ENCODE peak calls at places on chromosomes 7 and 10, in eight cellular contexts. N is endothelial cell, D is HCT116, E is suprapubic skin, A is neural progenitor cell, F is foreskin keratinocyte, M is GM10248, Z is gastrocnemius medialis. H is an unnamed sample.
A peak's percentile ranks its signal among the peaks of the same experiment; 100 is the strongest.

GRCh38 chr10:99461230-99461629 is 30.8 kb upstream of the GOT1 start:
- DNase-seq in N (no peak), D (no peak), E (no peak), A (no peak), F (peak; percentile 85), M (no peak), Z (no peak), H (no peak)

GRCh38 chr7:79055722-79056415 is 397.6 kb downstream of the MAGI2 start:
- DNase-seq in N (no peak), D (peak; percentile 13), E (no peak), A (no peak), F (peak; percentile 73), M (no peak), Z (no peak), H (peak; percentile 54)

GRCh38 chr7:111224354-111225231 is 133.7 kb downstream of the LRRN3 start:
- DNase-seq in N (no peak), D (no peak), E (no peak), A (no peak), F (no peak), M (no peak), Z (no peak), H (no peak)

GRCh38 chr7:5143935-5144903 is 45.8 kb upstream of the WIPI2 start:
- DNase-seq in N (no peak), D (no peak), E (no peak), A (no peak), F (no peak), M (peak; percentile 83), Z (no peak), H (no peak)

GRCh38 chr7:37480026-37480425 is 31.4 kb upstream of the ELMO1 start:
- DNase-seq in N (no peak), D (no peak), E (no peak), A (no peak), F (no peak), M (no peak), Z (no peak), H (no peak)

GRCh38 chr10:99799613-99800012 is 17.2 kb downstream of the ABCC2 start:
- DNase-seq in N (no peak), D (no peak), E (no peak), A (no peak), F (no peak), M (no peak), Z (no peak), H (no peak)

GRCh38 chr10:82574081-82574480 is 699.1 kb downstream of the NRG3 start:
- DNase-seq in N (no peak), D (no peak), E (no peak), A (no peak), F (no peak), M (no peak), Z (no peak), H (no peak)

GRCh38 chr10:74765465-74765864 is 60.9 kb upstream of the KAT6B start:
- DNase-seq in N (no peak), D (no peak), E (no peak), A (no peak), F (no peak), M (no peak), Z (no peak), H (no peak)

GRCh38 chr10:101467286-101467770 is 113.4 kb downstream of the BTRC start:
- DNase-seq in N (peak; percentile 32), D (peak; percentile 76), E (no peak), A (peak; percentile 89), F (peak; percentile 64), M (peak; percentile 67), Z (no peak), H (no peak)

GRCh38 chr10:133168617-133169031 is 8.6 kb downstream of the KNDC1 start:
- DNase-seq in N (no peak), D (no peak), E (peak; percentile 63), A (no peak), F (no peak), M (no peak), Z (no peak), H (no peak)

GRCh38 chr10:33290286-33291052 is 44.0 kb downstream of the NRP1 start:
- DNase-seq in N (no peak), D (no peak), E (no peak), A (peak; percentile 32), F (no peak), M (no peak), Z (no peak), H (no peak)

GRCh38 chr7:47877336-47877735 is 70.9 kb downstream of the PKD1L1 start:
- DNase-seq in N (no peak), D (no peak), E (no peak), A (no peak), F (no peak), M (no peak), Z (no peak), H (no peak)

GRCh38 chr10:98488669-98489430 is 42.1 kb upstream of the HPS1 start:
- DNase-seq in N (no peak), D (no peak), E (peak; percentile 84), A (no peak), F (peak; percentile 27), M (no peak), Z (peak; percentile 7), H (no peak)

GRCh38 chr7:131225619-131226101 is 102.0 kb upstream of the MKLN1 start:
- DNase-seq in N (no peak), D (no peak), E (no peak), A (no peak), F (no peak), M (peak; percentile 29), Z (no peak), H (no peak)

GRCh38 chr7:90216080-90216674 is 4.6 kb downstream of the STEAP2 start:
- DNase-seq in N (no peak), D (no peak), E (no peak), A (no peak), F (no peak), M (no peak), Z (no peak), H (no peak)
- TF ChIP-seq CTCF in N (no peak), D (no peak), E (no peak), A (no peak), F (no peak), M (no peak), Z (no peak), H (no peak)

DNA sequence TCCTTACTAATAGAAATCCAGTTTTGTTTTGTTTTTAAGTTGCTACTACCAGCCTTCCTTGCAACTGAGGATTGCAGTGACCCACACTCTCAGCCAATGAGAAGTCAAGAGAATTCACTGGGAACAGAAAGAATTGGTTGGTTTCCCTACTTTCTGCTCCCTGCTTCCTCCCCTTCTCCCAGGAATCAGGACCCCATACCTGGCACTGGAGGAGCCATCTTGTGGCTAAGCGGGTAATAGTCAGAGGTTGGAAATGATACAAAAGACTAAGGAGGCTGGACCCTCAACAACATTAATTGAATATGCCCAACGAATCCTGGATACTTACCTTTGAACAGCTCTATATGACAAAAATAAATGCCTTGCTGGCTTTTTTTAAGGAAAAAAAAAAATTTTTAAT is 6.3 kb downstream of the TMEM176A start:
- DNase-seq in N (no peak), D (no peak), E (no peak), A (no peak), F (no peak), M (no peak), Z (no peak), H (no peak)
- TF ChIP-seq CTCF in N (no peak), D (peak; percentile 32), E (no peak), A (no peak), F (no peak), M (no peak), Z (no peak), H (no peak)

GRCh38 chr10:47360419-47361040 is 12.4 kb downstream of the RBP3 start:
- DNase-seq in N (no peak), D (no peak), E (peak; percentile 53), A (no peak), F (peak; percentile 39), M (no peak), Z (no peak), H (no peak)
- TF ChIP-seq CTCF in N (no peak), D (no peak), E (no peak), A (no peak), F (peak; percentile 59), M (no peak), Z (no peak), H (no peak)

DNA sequence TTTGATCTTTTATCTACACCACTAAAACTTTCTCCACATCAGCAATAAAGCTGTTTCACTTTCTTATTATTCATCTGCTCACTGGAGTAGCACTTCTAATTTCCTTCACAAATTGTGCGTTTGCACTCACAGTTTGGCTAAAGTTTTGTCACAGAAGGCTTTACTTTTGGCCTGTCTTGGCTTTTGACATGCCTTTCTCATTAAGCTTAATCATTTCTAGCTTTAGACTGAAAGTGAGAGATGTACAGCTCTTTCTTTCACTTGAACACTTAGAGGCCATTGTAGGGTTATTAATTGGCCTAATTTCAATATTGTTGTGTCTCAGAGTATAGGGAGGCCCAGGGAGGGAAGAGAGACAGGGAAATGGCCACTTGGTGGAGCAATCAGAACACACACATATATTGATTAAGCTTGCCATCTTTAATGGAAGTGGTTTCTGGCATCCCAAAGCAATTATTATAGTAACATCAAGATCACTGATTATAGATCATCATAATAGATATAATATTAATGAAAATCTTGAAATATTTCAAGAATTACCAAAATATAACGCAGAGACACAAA is 512.5 kb downstream of the ETV1 start:
- DNase-seq in N (no peak), D (no peak), E (no peak), A (peak; percentile 3), F (no peak), M (no peak), Z (no peak), H (no peak)
- TF ChIP-seq CTCF in N (no peak), D (no peak), E (no peak), A (peak; percentile 40), F (peak; percentile 33), M (no peak), Z (no peak), H (no peak)

DNA sequence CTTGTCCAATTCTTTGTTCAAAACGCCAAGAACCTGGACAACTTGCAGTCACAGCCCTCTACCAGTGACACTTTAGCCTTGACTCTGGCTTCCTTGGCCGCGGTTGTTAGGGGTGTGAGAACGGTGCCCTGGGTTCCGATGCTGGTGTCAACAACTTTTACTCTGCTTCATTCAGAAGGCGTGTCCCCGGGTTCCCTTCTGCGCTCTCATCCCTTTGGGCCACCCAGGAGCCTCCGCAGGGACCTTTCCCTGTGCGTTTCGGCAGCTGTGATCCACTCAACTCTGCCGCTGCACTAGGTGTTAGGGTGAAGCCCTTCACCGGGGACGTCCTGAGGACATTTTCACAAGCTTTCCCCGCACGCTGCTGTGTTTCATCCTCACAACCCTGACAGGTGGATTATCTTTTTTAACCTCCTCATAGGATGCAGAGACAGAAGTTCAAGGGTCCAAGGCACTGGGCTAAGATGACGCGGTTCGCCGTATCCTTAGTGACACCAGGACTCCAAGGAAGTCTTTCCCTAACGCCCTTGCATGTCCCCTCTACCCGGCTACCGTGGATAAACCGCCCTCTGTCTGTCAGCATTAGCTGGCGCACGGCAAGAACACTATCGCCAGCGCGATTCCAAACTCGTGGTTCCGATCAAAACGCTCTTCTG is 133.5 kb upstream of the SHH start:
- DNase-seq in N (no peak), D (no peak), E (no peak), A (no peak), F (no peak), M (no peak), Z (no peak), H (no peak)
- TF ChIP-seq CTCF in N (no peak), D (no peak), E (no peak), A (no peak), F (no peak), M (no peak), Z (no peak), H (no peak)

GRCh38 chr10:67802767-67803538 is 35.0 kb downstream of the DNAJC12 start:
- DNase-seq in N (no peak), D (no peak), E (no peak), A (no peak), F (no peak), M (no peak), Z (no peak), H (no peak)
- TF ChIP-seq CTCF in N (no peak), D (no peak), E (no peak), A (no peak), F (no peak), M (no peak), Z (no peak), H (no peak)

GRCh38 chr10:42744134-42744701 is 38.4 kb upstream of the BMS1 start:
- DNase-seq in N (no peak), D (no peak), E (no peak), A (no peak), F (no peak), M (no peak), Z (no peak), H (no peak)
- TF ChIP-seq CTCF in N (peak; percentile 46), D (peak; percentile 48), E (no peak), A (peak; percentile 4), F (peak; percentile 3), M (no peak), Z (no peak), H (no peak)